ENCODE peak calls at places on chromosome 2, in seven cellular contexts. T is body of pancreas; O is IMR-90; R is cardiac muscle cell; B is tibial artery; A is CD8-positive, alpha-beta T cell; C is adrenal gland. H is an unnamed sample.

GRCh38 chr2:239106314-239106908 is 258.5 kb downstream of the TWIST2 start:
- DNase-seq in T (no peak), O (peak; percentile 63), R (peak; percentile 71), B (no peak), A (no peak), C (peak; percentile 79), H (peak; percentile 58)

GRCh38 chr2:169507698-169508097 is 1.8 kb upstream of the KLHL41 start:
- DNase-seq in T (no peak), O (peak; percentile 78), R (peak; percentile 58), B (no peak), A (no peak), C (no peak), H (no peak)

GRCh38 chr2:171187177-171187576 is 26.5 kb upstream of the TLK1 start:
- DNase-seq in T (no peak), O (no peak), R (no peak), B (no peak), A (no peak), C (no peak), H (no peak)

GRCh38 chr2:166361351-166362153 is 14.2 kb downstream of the SCN9A start:
- DNase-seq in T (no peak), O (peak; percentile 69), R (peak; percentile 59), B (no peak), A (no peak), C (no peak), H (no peak)

GRCh38 chr2:158664987-158665386 is 130.1 kb upstream of the DAPL1 start:
- DNase-seq in T (no peak), O (peak; percentile 64), R (no peak), B (no peak), A (no peak), C (no peak), H (no peak)

GRCh38 chr2:215711484-215712034 is 275.7 kb upstream of the FN1 start:
- DNase-seq in T (no peak), O (peak; percentile 78), R (peak; percentile 85), B (no peak), A (no peak), C (no peak), H (no peak)

GRCh38 chr2:173963323-173963816 is 1.8 kb downstream of the SP3 start:
- DNase-seq in T (no peak), O (peak; percentile 75), R (peak; percentile 81), B (peak; percentile 39), A (peak; percentile 57), C (peak; percentile 64), H (peak; percentile 61)

GRCh38 chr2:223888251-223888650 is 50.9 kb upstream of the AP1S3 start:
- DNase-seq in T (no peak), O (no peak), R (no peak), B (no peak), A (no peak), C (no peak), H (no peak)

GRCh38 chr2:73218298-73218697 is 4.3 kb downstream of the SMYD5 start:
- DNase-seq in T (no peak), O (peak; percentile 59), R (peak; percentile 32), B (no peak), A (no peak), C (peak; percentile 73), H (no peak)

GRCh38 chr2:210544839-210545238 is 11.6 kb upstream of the CPS1 start:
- DNase-seq in T (no peak), O (no peak), R (no peak), B (no peak), A (no peak), C (no peak), H (no peak)

GRCh38 chr2:114442545-114442944 is at the start of gene DPP10:
- DNase-seq in T (no peak), O (peak; percentile 0), R (peak; percentile 12), B (no peak), A (no peak), C (peak; percentile 44), H (peak; percentile 36)

GRCh38 chr2:63768051-63768450 is 73.6 kb upstream of the UGP2 start:
- DNase-seq in T (no peak), O (no peak), R (no peak), B (no peak), A (no peak), C (no peak), H (no peak)

GRCh38 chr2:218310853-218311542 is 18.7 kb upstream of the TMBIM1 start:
- DNase-seq in T (no peak), O (no peak), R (no peak), B (no peak), A (no peak), C (no peak), H (no peak)

GRCh38 chr2:150470435-150470834 is 17.0 kb downstream of the RND3 start:
- DNase-seq in T (no peak), O (peak; percentile 21), R (no peak), B (no peak), A (no peak), C (no peak), H (no peak)

GRCh38 chr2:36538345-36538744 is 59.6 kb downstream of the FEZ2 start:
- DNase-seq in T (no peak), O (no peak), R (peak; percentile 31), B (no peak), A (no peak), C (no peak), H (no peak)

GRCh38 chr2:96873651-96874096 is 3.8 kb upstream of the SEMA4C start:
- DNase-seq in T (no peak), O (no peak), R (no peak), B (peak; percentile 79), A (no peak), C (peak; percentile 64), H (no peak)

GRCh38 chr2:146124741-146125140 is 1604.8 kb upstream of the ZEB2 start:
- DNase-seq in T (no peak), O (peak; percentile 63), R (peak; percentile 66), B (no peak), A (no peak), C (no peak), H (no peak)

GRCh38 chr2:213806125-213806726 is 522.0 kb downstream of the SPAG16 start:
- DNase-seq in T (no peak), O (peak; percentile 38), R (peak; percentile 53), B (no peak), A (no peak), C (no peak), H (no peak)

GRCh38 chr2:234444888-234445287 is 52.0 kb downstream of the ARL4C start:
- DNase-seq in T (no peak), O (peak; percentile 98), R (peak; percentile 70), B (no peak), A (peak; percentile 63), C (peak; percentile 62), H (peak; percentile 41)

GRCh38 chr2:216694826-216695217 is 527 bp downstream of the IGFBP5 start:
- DNase-seq in T (no peak), O (no peak), R (no peak), B (no peak), A (no peak), C (no peak), H (no peak)

GRCh38 chr2:70558195-70558808 is 4.7 kb upstream of the TGFA start:
- DNase-seq in T (no peak), O (no peak), R (no peak), B (no peak), A (no peak), C (no peak), H (no peak)

GRCh38 chr2:175709248-175709647 is 292.8 kb downstream of the LNPK start:
- DNase-seq in T (no peak), O (no peak), R (no peak), B (no peak), A (no peak), C (no peak), H (no peak)

GRCh38 chr2:25323042-25323514 is 18.6 kb downstream of the DNMT3A start:
- DNase-seq in T (no peak), O (peak; percentile 45), R (peak; percentile 31), B (no peak), A (peak; percentile 58), C (no peak), H (no peak)

GRCh38 chr2:181656450-181657261 is at the start of gene CERKL:
- DNase-seq in T (peak; percentile 56), O (peak; percentile 2), R (peak; percentile 26), B (no peak), A (no peak), C (peak; percentile 5), H (peak; percentile 45)

GRCh38 chr2:19900536-19901200 is 1.1 kb downstream of the TTC32 start:
- DNase-seq in T (no peak), O (no peak), R (peak; percentile 25), B (no peak), A (peak; percentile 20), C (peak; percentile 5), H (peak; percentile 31)

GRCh38 chr2:136057023-136057801 is 60.7 kb downstream of the CXCR4 start:
- DNase-seq in T (no peak), O (no peak), R (no peak), B (no peak), A (no peak), C (no peak), H (no peak)

GRCh38 chr2:7083580-7084509 is 166.6 kb downstream of the RNF144A start:
- DNase-seq in T (no peak), O (peak; percentile 25), R (peak; percentile 53), B (no peak), A (no peak), C (no peak), H (no peak)

GRCh38 chr2:25380023-25380422 is 38.3 kb upstream of the DNMT3A start:
- DNase-seq in T (no peak), O (no peak), R (no peak), B (no peak), A (no peak), C (no peak), H (no peak)

GRCh38 chr2:129229830-129230441 is 749.5 kb upstream of the RAB6C start:
- DNase-seq in T (no peak), O (no peak), R (no peak), B (no peak), A (no peak), C (no peak), H (no peak)

DNA sequence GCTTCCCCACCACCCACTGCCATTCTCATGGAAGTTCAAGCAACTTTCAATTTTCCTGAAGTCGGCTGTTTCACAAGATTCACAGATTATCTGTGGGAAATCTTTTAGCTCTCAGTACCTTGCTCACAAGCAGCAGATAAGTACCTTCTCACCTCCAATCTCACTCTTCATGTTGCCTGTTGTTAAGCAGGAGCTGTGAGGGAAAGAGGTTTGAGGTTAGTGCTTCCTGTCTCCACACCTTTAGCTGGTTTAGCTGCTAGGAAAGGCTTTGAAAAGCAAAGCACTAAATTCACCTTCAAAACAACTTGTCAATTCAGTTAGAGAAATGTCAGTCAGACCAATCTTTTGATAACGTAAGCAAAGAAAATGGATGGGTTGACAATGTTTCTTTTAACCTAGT is 13.6 kb downstream of the CD28 start:
- DNase-seq in T (no peak), O (no peak), R (no peak), B (no peak), A (peak; percentile 39), C (no peak), H (no peak)
- H3K4me1 ChIP-seq in T (no peaks in the 10 kb centered on the region), O (peaks cover 2% of the 10 kb centered on the region), R (peaks cover 12% of the 10 kb centered on the region), B (no peaks in the 10 kb centered on the region), A (peaks cover 89% of the 10 kb centered on the region), C (no peaks in the 10 kb centered on the region), H (no peaks in the 10 kb centered on the region)

GRCh38 chr2:42046819-42047487 is 868 bp upstream of the PKDCC start:
- DNase-seq in T (peak; percentile 20), O (no peak), R (peak; percentile 78), B (no peak), A (peak; percentile 18), C (peak; percentile 19), H (no peak)
- H3K4me3 ChIP-seq in T (no peak overlapping the region), O (peak overlapping the region; percentile 71), R (peak overlapping the region; percentile 98), B (peak overlapping the region; percentile 79), A (peak overlapping the region; percentile 41), C (peak overlapping the region; percentile 78), H (peak overlapping the region; percentile 43)

GRCh38 chr2:32752952-32753351 is 125.1 kb downstream of the TTC27 start:
- DNase-seq in T (no peak), O (no peak), R (no peak), B (no peak), A (no peak), C (no peak), H (no peak)
- H3K36me3 ChIP-seq in T (no peaks in the 10 kb centered on the region), O (no peaks in the 10 kb centered on the region), R (no peaks in the 10 kb centered on the region), B (peaks cover 4% of the 10 kb centered on the region), A (no peaks in the 10 kb centered on the region), C (no peaks in the 10 kb centered on the region), H (no peaks in the 10 kb centered on the region)

GRCh38 chr2:160651416-160652200 is 158.0 kb upstream of the RBMS1 start:
- DNase-seq in T (no peak), O (peak; percentile 47), R (peak; percentile 63), B (no peak), A (no peak), C (no peak), H (no peak)
- H3K4me1 ChIP-seq in T (peaks cover 16% of the 10 kb centered on the region), O (no peaks in the 10 kb centered on the region), R (peaks cover 33% of the 10 kb centered on the region), B (no peaks in the 10 kb centered on the region), A (peaks cover 20% of the 10 kb centered on the region), C (peaks cover 6% of the 10 kb centered on the region), H (no peaks in the 10 kb centered on the region)

H was measured in colonic mucosa.